ENCODE peak calls at places on chromosomes 5 and 9, in eight cellular contexts. U is CD4-positive, alpha-beta T cell; X is effector memory CD4-positive, alpha-beta T cell; T is heart left ventricle; C is IMR-90; J is lower lobe of right lung; N is substantia nigra; P is dorsolateral prefrontal cortex. H is an unnamed sample.

GRCh38 chr5:43422143-43422542 is 10.0 kb upstream of the CCL28 start:
- DNase-seq in U (no peak), X (no peak), T (no peak), C (peak; percentile 12), J (no peak), N (no peak), P (no peak), H (no peak)

GRCh38 chr9:4117835-4118610 is 181.8 kb downstream of the GLIS3 start:
- DNase-seq in U (peak; percentile 24), X (peak; percentile 4), T (peak; percentile 36), C (no peak), J (peak; percentile 41), N (no peak), P (no peak), H (peak; percentile 12)

GRCh38 chr9:106583751-106584150 is 279.2 kb upstream of the ZNF462 start:
- DNase-seq in U (no peak), X (no peak), T (no peak), C (no peak), J (no peak), N (no peak), P (no peak), H (no peak)

GRCh38 chr5:56281489-56282163 is 48.5 kb upstream of the ANKRD55 start:
- DNase-seq in U (no peak), X (no peak), T (no peak), C (peak; percentile 24), J (no peak), N (no peak), P (no peak), H (no peak)

GRCh38 chr5:159448-160172 is 31.7 kb upstream of the LRRC14B start:
- DNase-seq in U (no peak), X (no peak), T (no peak), C (peak; percentile 87), J (no peak), N (no peak), P (no peak), H (no peak)

GRCh38 chr9:127161081-127161621 is 38.7 kb upstream of the ANGPTL2 start:
- DNase-seq in U (no peak), X (no peak), T (no peak), C (no peak), J (no peak), N (no peak), P (peak; percentile 29), H (no peak)

GRCh38 chr9:114583371-114583770 is 4.2 kb upstream of the ATP6V1G1 start:
- DNase-seq in U (no peak), X (no peak), T (no peak), C (no peak), J (no peak), N (no peak), P (no peak), H (no peak)

GRCh38 chr5:93890657-93891056 is 149.3 kb upstream of the POU5F2 start:
- DNase-seq in U (no peak), X (no peak), T (no peak), C (no peak), J (no peak), N (no peak), P (no peak), H (no peak)

GRCh38 chr9:90808890-90809685 is 7.5 kb downstream of the SYK start:
- DNase-seq in U (no peak), X (no peak), T (no peak), C (no peak), J (peak; percentile 52), N (no peak), P (no peak), H (no peak)

GRCh38 chr9:35660966-35661413 is 2.9 kb downstream of the CCDC107 start:
- DNase-seq in U (no peak), X (no peak), T (no peak), C (peak; percentile 62), J (no peak), N (no peak), P (no peak), H (no peak)

GRCh38 chr5:151798674-151799073 is 26.9 kb downstream of the G3BP1 start:
- DNase-seq in U (no peak), X (no peak), T (no peak), C (no peak), J (no peak), N (no peak), P (no peak), H (no peak)

GRCh38 chr9:14315754-14316573 is 2.0 kb upstream of the NFIB start:
- DNase-seq in U (no peak), X (no peak), T (peak; percentile 50), C (no peak), J (peak; percentile 48), N (no peak), P (peak; percentile 48), H (no peak)

GRCh38 chr9:87556821-87557220 is 59.2 kb downstream of the DAPK1 start:
- DNase-seq in U (no peak), X (no peak), T (no peak), C (no peak), J (peak; percentile 62), N (no peak), P (no peak), H (no peak)

GRCh38 chr9:132242621-132243155 is 80.8 kb downstream of the NTNG2 start:
- DNase-seq in U (no peak), X (no peak), T (no peak), C (no peak), J (peak; percentile 49), N (no peak), P (no peak), H (no peak)
- H3K27ac ChIP-seq in U (no peak overlapping the region), X (peak overlapping the region; percentile 16), T (no peak overlapping the region), C (no peak overlapping the region), J (peak overlapping the region; percentile 49), N (no peak overlapping the region), P (no peak overlapping the region), H (peak overlapping the region; percentile 49)

GRCh38 chr9:115882911-115883310 is 270.7 kb upstream of the PAPPA start:
- DNase-seq in U (no peak), X (no peak), T (no peak), C (peak; percentile 21), J (no peak), N (no peak), P (no peak), H (no peak)

GRCh38 chr9:115883467-115884329 is 269.9 kb upstream of the PAPPA start:
- DNase-seq in U (no peak), X (no peak), T (no peak), C (peak; percentile 60), J (no peak), N (no peak), P (no peak), H (no peak)

GRCh38 chr9:115888131-115888530 is 265.5 kb upstream of the PAPPA start:
- DNase-seq in U (no peak), X (no peak), T (no peak), C (no peak), J (no peak), N (no peak), P (no peak), H (no peak)

GRCh38 chr9:115880221-115880620 is 273.4 kb upstream of the PAPPA start:
- DNase-seq in U (no peak), X (no peak), T (no peak), C (peak; percentile 11), J (no peak), N (no peak), P (no peak), H (no peak)

DNA sequence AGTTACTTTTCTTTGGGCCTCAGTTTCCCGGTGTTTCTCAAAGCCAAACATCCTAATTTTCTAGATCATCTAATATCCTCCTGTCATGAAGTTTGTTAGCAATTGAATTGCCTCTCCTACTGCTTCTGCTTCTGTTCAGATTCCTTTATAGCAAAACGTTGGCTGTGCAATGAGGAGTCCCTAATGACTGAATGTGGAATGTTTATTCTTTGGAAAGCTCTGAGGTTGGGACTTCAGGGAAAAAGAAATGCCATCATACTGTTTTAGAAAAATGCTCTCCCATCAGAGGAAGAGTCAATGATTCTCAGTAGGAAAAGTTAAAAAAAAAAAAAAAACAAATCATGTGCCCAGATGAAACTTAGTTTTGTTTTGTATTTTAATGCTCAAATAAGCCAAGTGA is 268.7 kb upstream of the PAPPA start:
- DNase-seq in U (no peak), X (no peak), T (no peak), C (peak; percentile 7), J (no peak), N (no peak), P (no peak), H (no peak)
- H3K27ac ChIP-seq in U (no peak overlapping the region), X (no peak overlapping the region), T (no peak overlapping the region), C (no peak overlapping the region), J (no peak overlapping the region), N (no peak overlapping the region), P (no peak overlapping the region), H (no peak overlapping the region)

GRCh38 chr5:142192799-142193428 is 84.3 kb downstream of the NDFIP1 start:
- DNase-seq in U (no peak), X (no peak), T (peak; percentile 63), C (no peak), J (no peak), N (no peak), P (no peak), H (no peak)

GRCh38 chr5:142197098-142197497 is 88.5 kb downstream of the NDFIP1 start:
- DNase-seq in U (no peak), X (no peak), T (no peak), C (peak; percentile 16), J (no peak), N (no peak), P (no peak), H (no peak)

GRCh38 chr5:142191776-142192175 is 83.2 kb downstream of the NDFIP1 start:
- DNase-seq in U (no peak), X (no peak), T (no peak), C (no peak), J (no peak), N (no peak), P (no peak), H (no peak)

GRCh38 chr5:142189813-142190212 is 81.2 kb downstream of the NDFIP1 start:
- DNase-seq in U (no peak), X (no peak), T (no peak), C (no peak), J (no peak), N (no peak), P (no peak), H (no peak)

GRCh38 chr5:142192296-142192695 is 83.7 kb downstream of the NDFIP1 start:
- DNase-seq in U (no peak), X (no peak), T (no peak), C (no peak), J (no peak), N (no peak), P (no peak), H (no peak)
- H3K27ac ChIP-seq in U (no peak overlapping the region), X (no peak overlapping the region), T (no peak overlapping the region), C (no peak overlapping the region), J (no peak overlapping the region), N (no peak overlapping the region), P (no peak overlapping the region), H (no peak overlapping the region)

GRCh38 chr5:133405275-133406034 is 206.9 kb downstream of the FSTL4 start:
- DNase-seq in U (no peak), X (no peak), T (no peak), C (no peak), J (no peak), N (no peak), P (no peak), H (no peak)

GRCh38 chr5:133406208-133406607 is 206.1 kb downstream of the FSTL4 start:
- DNase-seq in U (no peak), X (no peak), T (no peak), C (no peak), J (no peak), N (no peak), P (no peak), H (no peak)

GRCh38 chr5:133408322-133408721 is 204.0 kb downstream of the FSTL4 start:
- DNase-seq in U (no peak), X (no peak), T (no peak), C (no peak), J (no peak), N (no peak), P (no peak), H (no peak)

GRCh38 chr5:133407277-133407632 is 205.1 kb downstream of the FSTL4 start:
- DNase-seq in U (no peak), X (no peak), T (no peak), C (no peak), J (no peak), N (no peak), P (no peak), H (no peak)

GRCh38 chr5:133406632-133407276 is 205.6 kb downstream of the FSTL4 start:
- DNase-seq in U (no peak), X (no peak), T (no peak), C (no peak), J (no peak), N (no peak), P (no peak), H (no peak)
- H3K27ac ChIP-seq in U (no peak overlapping the region), X (no peak overlapping the region), T (no peak overlapping the region), C (no peak overlapping the region), J (no peak overlapping the region), N (no peak overlapping the region), P (no peak overlapping the region), H (no peak overlapping the region)

H was measured in CD4-positive, alpha-beta memory T cell.